ENCODE peak calls at places on chromosomes 11 and 22, in seven cellular contexts. K, E, A, T, S, U and F are unnamed samples.

GRCh38 chr11:64928957-64929356 is 4.5 kb downstream of the PPP2R5B start:
- DNase-seq in K (no peak), E (no peak), A (no peak), T (no peak), S (no peak), U (no peak), F (no peak)

GRCh38 chr11:116976941-116977570 is 121.2 kb downstream of the SIK3 start:
- DNase-seq in K (no peak), E (peak; percentile 20), A (no peak), T (no peak), S (no peak), U (no peak), F (no peak)

GRCh38 chr22:46806789-46807188 is 44.3 kb downstream of the TBC1D22A start:
- DNase-seq in K (no peak), E (no peak), A (no peak), T (no peak), S (no peak), U (no peak), F (no peak)

GRCh38 chr22:31926969-31927368 is 17.4 kb upstream of the YWHAH start:
- DNase-seq in K (no peak), E (no peak), A (no peak), T (no peak), S (no peak), U (peak; percentile 93), F (no peak)

GRCh38 chr22:39528080-39528661 is 4.4 kb downstream of the RPS19BP1 start:
- DNase-seq in K (no peak), E (no peak), A (peak; percentile 31), T (peak; percentile 67), S (no peak), U (no peak), F (peak; percentile 64)

GRCh38 chr11:86548278-86548917 is 124.0 kb downstream of the ME3 start:
- DNase-seq in K (no peak), E (peak; percentile 56), A (no peak), T (no peak), S (no peak), U (no peak), F (no peak)

GRCh38 chr11:67293090-67293489 is 4.0 kb downstream of the ANKRD13D start:
- DNase-seq in K (peak; percentile 84), E (peak; percentile 49), A (no peak), T (peak; percentile 54), S (no peak), U (no peak), F (no peak)

GRCh38 chr11:36530840-36531239 is 20.8 kb upstream of the TRAF6 start:
- DNase-seq in K (no peak), E (no peak), A (no peak), T (no peak), S (no peak), U (no peak), F (no peak)

GRCh38 chr22:27195104-27195503 is 537.7 kb downstream of the MIAT start:
- DNase-seq in K (no peak), E (no peak), A (no peak), T (peak; percentile 67), S (no peak), U (no peak), F (no peak)

GRCh38 chr11:83044958-83045712 is 26.6 kb downstream of the RAB30 start:
- DNase-seq in K (no peak), E (peak; percentile 68), A (no peak), T (peak; percentile 77), S (no peak), U (no peak), F (no peak)

GRCh38 chr11:112024178-112024777 is 930 bp upstream of the DLAT start:
- DNase-seq in K (no peak), E (no peak), A (peak; percentile 12), T (no peak), S (no peak), U (peak; percentile 15), F (no peak)

GRCh38 chr11:1782831-1783724 is 19.4 kb upstream of the CTSD start:
- DNase-seq in K (no peak), E (peak; percentile 86), A (no peak), T (no peak), S (no peak), U (no peak), F (peak; percentile 16)